ENCODE peak calls at places on chromosomes 7 and 10, in four cellular contexts. C is HCT116, R is K562, P is ovary. Y is an unnamed sample. For H3K4me1, the result is how much of the 10 kb centered on the place peaks cover.

GRCh38 chr7:64099656-64100531 is 54.7 kb downstream of the ZNF727 start:
- DNase-seq in C (no peak), R (no peak), P (no peak), Y (no peak)

GRCh38 chr10:92436611-92437010 is 137.3 kb downstream of the IDE start:
- DNase-seq in C (no peak), R (no peak), P (no peak), Y (no peak)

GRCh38 chr7:138804618-138805017 is 6.6 kb upstream of the ATP6V0A4 start:
- DNase-seq in C (no peak), R (no peak), P (no peak), Y (no peak)

GRCh38 chr10:48659790-48660189 is 24.9 kb upstream of the WDFY4 start:
- DNase-seq in C (no peak), R (no peak), P (no peak), Y (no peak)

GRCh38 chr7:120989571-120990220 is 1.2 kb downstream of the CPED1 start:
- DNase-seq in C (no peak), R (no peak), P (peak), Y (peak)

GRCh38 chr7:134548877-134549276 is at the start of gene AKR1B15:
- DNase-seq in C (no peak), R (no peak), P (no peak), Y (no peak)

GRCh38 chr7:2612445-2613112 is 19.2 kb upstream of the TTYH3 start:
- DNase-seq in C (peak), R (peak), P (no peak), Y (no peak)

GRCh38 chr7:101985646-101986199 is 168.3 kb downstream of the CUX1 start:
- DNase-seq in C (no peak), R (no peak), P (no peak), Y (no peak)

DNA sequence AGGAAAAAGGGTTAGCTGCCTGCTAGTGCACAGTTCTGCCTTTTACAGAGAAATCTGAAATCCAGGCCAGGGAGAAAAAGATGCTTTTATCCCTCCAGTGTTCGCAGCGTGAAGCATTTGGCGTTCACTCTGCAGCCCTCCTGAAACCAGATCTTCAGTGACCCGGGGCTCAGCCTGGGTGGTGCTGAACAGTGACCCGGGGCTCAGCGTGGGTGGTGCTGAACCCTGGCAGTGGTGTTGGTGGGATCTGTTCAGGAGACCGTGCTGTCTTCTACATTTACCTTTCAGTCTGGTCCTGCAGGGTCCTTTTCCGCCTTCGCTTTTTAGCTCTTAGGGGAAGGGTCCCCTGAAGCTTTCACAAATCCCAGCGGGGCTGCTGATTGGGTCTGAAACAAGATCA is 164.7 kb upstream of the KLF6 start:
- DNase-seq in C (no peak), R (no peak), P (no peak), Y (no peak)
- H3K4me1 ChIP-seq in C (under half), R (under half), P (under half), Y (under half)

GRCh38 chr10:103180491-103180890 is 12.6 kb downstream of the NT5C2 start:
- DNase-seq in C (no peak), R (no peak), P (no peak), Y (no peak)
- H3K27ac ChIP-seq in C (no peak), R (no peak), P (no peak), Y (no peak)

GRCh38 chr7:155296006-155296787 is 1.5 kb upstream of the INSIG1 start:
- DNase-seq in C (no peak), R (no peak), P (peak), Y (peak)
- TF ChIP-seq POLR2A in C (no peak), R (no peak), P (no peak), Y (no peak)

DNA sequence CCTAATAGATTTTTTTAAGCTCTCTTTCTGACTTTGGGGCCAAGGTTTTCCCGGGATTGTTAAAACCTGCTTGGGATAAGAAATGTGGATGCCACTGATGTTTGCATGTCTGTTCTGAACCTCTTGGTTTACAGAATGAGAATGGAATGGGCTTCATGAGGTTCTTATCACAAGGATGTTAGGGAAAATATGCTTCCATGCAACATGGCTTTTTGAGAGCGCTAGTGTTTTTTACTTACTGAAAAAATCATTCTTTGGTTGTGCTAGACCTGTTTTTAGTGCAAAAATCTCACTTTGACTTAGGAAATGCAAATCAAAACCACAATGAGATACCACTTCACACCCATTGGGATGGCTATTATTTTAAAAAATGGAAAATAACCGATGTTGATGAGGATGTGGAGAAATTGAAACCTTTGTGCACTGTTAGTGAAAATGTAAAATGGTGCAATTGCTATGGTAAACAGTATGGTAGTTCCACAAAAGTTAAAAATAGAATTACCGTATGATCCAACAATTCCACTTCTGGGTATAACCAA is 38.8 kb downstream of the TSPAN14 start:
- DNase-seq in C (no peak), R (no peak), P (no peak), Y (no peak)
- H3K4me1 ChIP-seq in C (half or more), R (under half), P (under half), Y (under half)

GRCh38 chr7:151549644-151550043 is 29.9 kb upstream of the RHEB start:
- DNase-seq in C (no peak), R (no peak), P (no peak), Y (no peak)

GRCh38 chr7:151553356-151553755 is 33.7 kb upstream of the RHEB start:
- DNase-seq in C (no peak), R (no peak), P (no peak), Y (no peak)

GRCh38 chr7:151550601-151551286 is 31.0 kb upstream of the RHEB start:
- DNase-seq in C (no peak), R (no peak), P (no peak), Y (peak)

GRCh38 chr7:151551820-151552219 is 32.1 kb upstream of the RHEB start:
- DNase-seq in C (no peak), R (no peak), P (no peak), Y (no peak)

GRCh38 chr7:151552352-151553028 is 32.8 kb upstream of the RHEB start:
- DNase-seq in C (no peak), R (no peak), P (no peak), Y (peak)
- H3K27ac ChIP-seq in C (no peak), R (no peak), P (no peak), Y (peak)

GRCh38 chr10:116646502-116646901 is 25.7 kb downstream of the PNLIPRP2 start:
- DNase-seq in C (no peak), R (no peak), P (no peak), Y (no peak)
- TF ChIP-seq POLR2A in C (no peak), R (no peak), P (no peak), Y (no peak)

DNA sequence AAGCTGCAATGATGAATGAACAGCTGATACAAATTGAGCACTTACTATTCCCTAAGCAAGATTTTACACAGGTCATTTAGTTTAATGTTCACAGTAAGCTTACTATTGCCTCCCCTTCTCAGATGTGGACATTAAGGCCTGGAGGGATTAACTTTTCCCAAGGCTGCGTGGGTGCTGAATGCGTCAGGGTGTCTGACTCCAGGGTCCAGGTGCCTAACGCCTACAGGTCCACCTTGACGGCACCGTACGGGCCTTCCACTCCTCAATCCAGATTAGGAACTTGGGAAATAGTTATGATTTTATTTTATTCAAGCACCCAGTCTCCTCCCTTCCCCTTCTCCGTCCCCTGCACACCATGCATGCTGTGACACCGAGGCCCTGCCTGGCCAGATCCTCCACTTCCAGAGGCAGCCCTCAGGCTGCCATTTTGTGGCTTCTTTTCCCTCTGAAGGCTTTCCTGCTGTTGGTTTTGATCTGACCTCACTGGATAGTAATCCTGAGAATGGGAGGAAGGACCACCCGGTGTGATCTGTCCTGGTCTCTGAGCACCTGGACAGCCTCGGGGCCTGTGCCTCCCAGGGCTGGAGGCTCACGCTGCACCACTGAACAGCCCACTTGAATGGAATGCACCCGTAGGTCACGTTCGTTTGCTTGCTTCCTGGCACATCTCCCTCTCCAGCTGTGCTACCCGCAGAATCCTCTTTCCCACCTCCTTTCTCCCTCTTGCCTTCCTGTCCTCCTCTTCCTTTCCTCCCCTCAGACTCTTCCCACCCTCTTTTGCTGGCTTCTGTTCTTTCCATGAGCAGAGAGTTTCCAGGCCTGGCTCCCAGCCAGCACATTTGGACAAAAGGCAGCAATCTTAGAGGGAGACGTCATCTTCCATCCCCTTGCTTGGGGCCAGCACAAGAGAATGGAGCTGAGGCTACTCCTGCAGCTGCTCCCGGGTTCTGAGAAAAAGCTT is 14.4 kb downstream of the DENND2A start:
- DNase-seq in C (no peak), R (no peak), P (peak), Y (peak)
- H3K4me1 ChIP-seq in C (under half), R (under half), P (under half), Y (under half)

Y was measured in right lobe of liver.